ENCODE peak calls at places on chromosomes 2 and 18, in five cellular contexts. J is astrocyte of the cerebellum, F is right lobe of liver, K is fibroblast of mammary gland, M is bronchial epithelial cell. I is an unnamed sample.

GRCh38 chr2:74199275-74199701 is 873 bp downstream of the MTHFD2 start:
- DNase-seq in M (no peak), K (peak), F (no peak), J (no peak), I (peak)

GRCh38 chr2:23500836-23501235 is 115.9 kb downstream of the KLHL29 start:
- DNase-seq in M (no peak), J (no peak), K (no peak), F (no peak), I (no peak)

GRCh38 chr2:189698020-189698887 is 23.8 kb downstream of the ANKAR start:
- DNase-seq in F (peak), J (peak), M (peak), K (peak), I (no peak)

GRCh38 chr2:235390108-235390815 is 103.6 kb upstream of the AGAP1 start:
- DNase-seq in J (no peak), F (no peak), K (no peak), M (peak), I (no peak)

GRCh38 chr18:79396431-79397287 is 929 bp downstream of the NFATC1 start:
- DNase-seq in F (no peak), K (peak), J (no peak), M (no peak), I (no peak)

GRCh38 chr2:191739194-191739593 is 61.3 kb downstream of the NABP1 start:
- DNase-seq in M (no peak), F (no peak), J (no peak), K (peak), I (no peak)

GRCh38 chr2:5977477-5977876 is 285.3 kb downstream of the SOX11 start:
- DNase-seq in F (no peak), M (no peak), K (no peak), J (no peak), I (no peak)

GRCh38 chr2:173793649-173794565 is 171.3 kb downstream of the SP3 start:
- DNase-seq in M (peak), K (no peak), J (no peak), F (no peak), I (peak)

GRCh38 chr2:229348135-229348534 is 77.0 kb upstream of the PID1 start:
- DNase-seq in F (no peak), M (no peak), K (peak), J (no peak), I (no peak)

GRCh38 chr2:144452169-144453038 is 67.5 kb downstream of the ZEB2 start:
- DNase-seq in M (no peak), K (no peak), J (no peak), F (no peak), I (no peak)

GRCh38 chr18:68660355-68661183 is 54.3 kb downstream of the TMX3 start:
- DNase-seq in K (peak), M (peak), J (peak), F (no peak), I (no peak)

GRCh38 chr18:53698907-53699306 is 525.6 kb downstream of the MBD2 start:
- DNase-seq in F (no peak), J (peak), M (peak), K (peak), I (peak)

GRCh38 chr18:70822167-70822566 is 533.3 kb downstream of the SOCS6 start:
- DNase-seq in M (no peak), J (no peak), K (no peak), F (no peak), I (no peak)

GRCh38 chr2:46380038-46380940 is 83.1 kb downstream of the EPAS1 start:
- DNase-seq in M (no peak), J (no peak), K (no peak), F (no peak), I (no peak)

GRCh38 chr2:205868773-205869333 is 186.6 kb downstream of the NRP2 start:
- DNase-seq in J (peak), F (no peak), M (peak), K (peak), I (no peak)

GRCh38 chr2:33786881-33787280 is 187.8 kb upstream of the FAM98A start:
- DNase-seq in J (no peak), M (no peak), F (no peak), K (no peak), I (no peak)

GRCh38 chr2:36336321-36336720 is 19.3 kb upstream of the CRIM1 start:
- DNase-seq in M (no peak), K (no peak), F (no peak), J (no peak), I (no peak)

GRCh38 chr2:200592414-200593075 is 6.7 kb downstream of the AOX1 start:
- DNase-seq in K (peak), J (no peak), M (peak), F (no peak), I (no peak)

GRCh38 chr2:26848336-26849055 is 564 bp downstream of the DPYSL5 start:
- DNase-seq in K (no peak), F (no peak), M (no peak), J (no peak), I (no peak)

GRCh38 chr18:79904357-79905147 is 46.9 kb downstream of the SLC66A2 start:
- DNase-seq in J (no peak), K (no peak), F (no peak), M (peak), I (no peak)

GRCh38 chr2:172674034-172674967 is 61.3 kb upstream of the RAPGEF4 start:
- DNase-seq in F (peak), K (peak), M (no peak), J (no peak), I (no peak)

GRCh38 chr2:160555420-160555819 is 61.8 kb upstream of the RBMS1 start:
- DNase-seq in F (no peak), K (no peak), J (no peak), M (peak), I (no peak)

GRCh38 chr2:146602383-146602782 is 1242.4 kb upstream of the ACVR2A start:
- DNase-seq in K (peak), M (peak), F (no peak), J (no peak), I (no peak)

GRCh38 chr2:194301946-194302345 is 1355.1 kb upstream of the SLC39A10 start:
- DNase-seq in K (no peak), J (no peak), M (no peak), F (no peak), I (no peak)

GRCh38 chr2:64448069-64448468 is 5.9 kb upstream of the LGALSL start:
- DNase-seq in M (no peak), F (no peak), J (no peak), K (no peak), I (no peak)

GRCh38 chr2:1795842-1796580 is 51.7 kb upstream of the PXDN start:
- DNase-seq in M (no peak), J (no peak), F (no peak), K (no peak), I (no peak)

GRCh38 chr2:237733677-237734300 is 64.8 kb upstream of the RBM44 start:
- DNase-seq in J (no peak), F (peak), K (no peak), M (no peak), I (peak)

GRCh38 chr2:227411320-227411989 is 23.7 kb upstream of the SCYGR1 start:
- DNase-seq in J (no peak), K (peak), F (no peak), M (peak), I (no peak)

GRCh38 chr2:10763461-10763800 is 42.0 kb downstream of the ATP6V1C2 start:
- DNase-seq in M (no peak), J (no peak), F (no peak), K (no peak), I (peak)

GRCh38 chr2:189086710-189087109 is 92.9 kb downstream of the COL5A2 start:
- DNase-seq in M (no peak), F (no peak), J (no peak), K (peak), I (no peak)

GRCh38 chr2:204863351-204863750 is 318.1 kb downstream of the PARD3B start:
- DNase-seq in K (no peak), M (no peak), F (no peak), J (no peak), I (no peak)

GRCh38 chr2:26900831-26901321 is 52.9 kb downstream of the DPYSL5 start:
- DNase-seq in F (no peak), K (peak), J (no peak), M (no peak), I (no peak)

GRCh38 chr2:15059870-15060617 is 427.5 kb downstream of the LRATD1 start:
- DNase-seq in F (no peak), K (no peak), J (no peak), M (peak), I (no peak)

GRCh38 chr2:8761529-8762164 is 75.8 kb downstream of the KIDINS220 start:
- DNase-seq in K (peak), M (peak), J (peak), F (no peak), I (peak)

GRCh38 chr2:205914198-205914597 is 171.8 kb downstream of the INO80D start:
- DNase-seq in F (no peak), M (no peak), K (no peak), J (no peak), I (no peak)

GRCh38 chr2:88590998-88591613 is 36.2 kb downstream of the EIF2AK3 start:
- DNase-seq in K (peak), J (peak), M (peak), F (no peak), I (no peak)

GRCh38 chr2:111072220-111072871 is 48.4 kb upstream of the BCL2L11 start:
- DNase-seq in F (no peak), M (peak), K (peak), J (peak), I (no peak)

GRCh38 chr2:96167407-96168013 is 22.3 kb upstream of the DUSP2 start:
- DNase-seq in K (no peak), F (no peak), M (no peak), J (no peak), I (no peak)

GRCh38 chr2:96163415-96163767 is 18.2 kb upstream of the DUSP2 start:
- DNase-seq in M (no peak), J (no peak), F (no peak), K (no peak), I (no peak)

GRCh38 chr2:96164459-96165184 is 19.4 kb upstream of the DUSP2 start:
- DNase-seq in F (no peak), J (no peak), K (no peak), M (no peak), I (no peak)

GRCh38 chr2:96161785-96162367 is 16.6 kb upstream of the DUSP2 start:
- DNase-seq in J (no peak), F (no peak), M (no peak), K (no peak), I (no peak)

GRCh38 chr2:96163768-96164429 is 18.7 kb upstream of the DUSP2 start:
- DNase-seq in F (no peak), J (no peak), M (no peak), K (no peak), I (peak)
- H3K4me3 ChIP-seq in F (no peak), J (no peak), M (no peak), K (no peak), I (no peak)

DNA sequence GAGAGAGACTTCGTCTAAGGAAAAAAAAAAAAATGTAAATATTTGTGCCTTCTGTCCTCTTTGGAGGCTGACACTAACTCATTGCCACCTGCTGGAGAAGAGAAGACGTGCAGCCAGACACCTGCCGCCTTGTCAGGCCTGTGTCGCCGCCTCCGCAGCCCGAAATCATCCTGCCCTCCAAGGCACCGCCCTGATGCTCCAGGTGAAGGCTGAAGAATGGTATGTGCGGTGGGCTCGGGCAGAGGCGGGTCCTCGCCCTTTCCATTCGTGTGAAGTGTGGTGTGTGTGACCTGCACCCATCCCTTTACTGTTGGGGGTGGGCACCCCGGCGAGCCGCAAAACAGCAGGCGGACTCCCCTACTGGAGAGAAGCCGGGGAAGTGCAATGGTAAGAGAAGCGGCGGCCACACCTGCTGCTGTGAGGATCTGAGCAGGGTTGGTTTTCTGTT is 60.4 kb downstream of the FAM161A start:
- DNase-seq in F (peak), M (peak), K (peak), J (peak), I (peak)
- H3K4me3 ChIP-seq in F (no peak), M (no peak), K (peak), J (no peak), I (no peak)

GRCh38 chr18:26545737-26546136 is 2.6 kb downstream of the KCTD1 start:
- DNase-seq in M (peak), F (no peak), K (no peak), J (no peak), I (no peak)

GRCh38 chr18:26545335-26545734 is 3.0 kb downstream of the KCTD1 start:
- DNase-seq in M (no peak), J (no peak), F (no peak), K (no peak), I (no peak)

GRCh38 chr18:26546170-26546874 is 2.0 kb downstream of the KCTD1 start:
- DNase-seq in M (peak), F (no peak), K (no peak), J (no peak), I (no peak)

GRCh38 chr18:26543368-26543767 is 5.0 kb downstream of the KCTD1 start:
- DNase-seq in F (no peak), M (no peak), J (no peak), K (no peak), I (no peak)

DNA sequence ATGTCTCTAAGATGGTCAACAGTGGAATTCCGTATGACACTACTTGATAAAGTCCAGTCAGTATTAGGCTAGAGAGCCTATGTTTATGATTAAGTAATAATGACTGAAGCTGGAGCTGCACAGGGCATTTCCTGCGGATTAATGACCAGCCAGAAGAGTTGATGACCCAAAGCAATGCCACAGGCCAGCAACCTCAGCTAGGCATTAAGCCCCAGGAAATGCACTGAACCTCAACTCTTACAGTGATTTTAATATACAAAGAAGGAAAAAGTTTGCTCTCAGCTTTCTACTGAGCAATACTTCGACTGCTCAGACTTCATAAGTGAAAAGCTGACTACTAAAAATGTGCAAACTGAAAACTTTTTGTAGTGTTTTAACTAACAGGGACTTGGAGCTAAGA is 3.9 kb downstream of the KCTD1 start:
- DNase-seq in M (no peak), K (no peak), J (no peak), F (no peak), I (no peak)
- H3K4me3 ChIP-seq in M (no peak), K (no peak), J (no peak), F (no peak), I (no peak)

GRCh38 chr2:84942964-84943421 is 28.0 kb upstream of the KCMF1 start:
- DNase-seq in J (no peak), K (peak), F (no peak), M (peak), I (no peak)

GRCh38 chr2:84944257-84944909 is 26.6 kb upstream of the KCMF1 start:
- DNase-seq in J (no peak), K (no peak), F (no peak), M (no peak), I (no peak)

GRCh38 chr2:84946204-84947009 is 24.6 kb upstream of the KCMF1 start:
- DNase-seq in J (no peak), F (no peak), M (peak), K (peak), I (peak)

GRCh38 chr2:84942166-84942565 is 28.8 kb upstream of the KCMF1 start:
- DNase-seq in F (no peak), M (no peak), K (no peak), J (no peak), I (no peak)

GRCh38 chr2:84947010-84947593 is 23.9 kb upstream of the KCMF1 start:
- DNase-seq in M (no peak), J (no peak), F (no peak), K (no peak), I (no peak)
- H3K4me3 ChIP-seq in M (no peak), J (no peak), F (no peak), K (no peak), I (no peak)

I was measured in mucosa of descending colon.